ENCODE peak calls at places on chromosomes 3 and 15, in six cellular contexts. One of them, this sample, is unnamed.
A peak's percentile ranks its signal among the peaks of the same experiment; 100 is the strongest.

GRCh38 chr3:146498002-146498736 is 28.8 kb upstream of the PLSCR2 start:
- DNase-seq in A549: no peak
- DNase-seq in cardiac muscle cell: no peak
- DNase-seq in COR-L47: no peak
- DNase-seq in pancreas: no peak
- DNase-seq in NCI-H69: no peak
- DNase-seq in this sample: no peak

GRCh38 chr15:40105517-40106202 is 3.0 kb downstream of the BMF start:
- DNase-seq in A549: no peak
- DNase-seq in cardiac muscle cell: no peak
- DNase-seq in COR-L47: no peak
- DNase-seq in pancreas: no peak
- DNase-seq in NCI-H69: no peak
- DNase-seq in this sample: no peak

GRCh38 chr3:170128259-170128976 is 53.1 kb downstream of the PHC3 start:
- DNase-seq in A549: no peak
- DNase-seq in cardiac muscle cell: no peak
- DNase-seq in COR-L47: no peak
- DNase-seq in pancreas: no peak
- DNase-seq in NCI-H69: peak; percentile 96
- DNase-seq in this sample: no peak

GRCh38 chr15:58839485-58839884 is 68.4 kb downstream of the MINDY2 start:
- DNase-seq in A549: peak; percentile 33
- DNase-seq in cardiac muscle cell: peak; percentile 37
- DNase-seq in COR-L47: no peak
- DNase-seq in pancreas: no peak
- DNase-seq in NCI-H69: peak; percentile 22
- DNase-seq in this sample: no peak

GRCh38 chr3:51681453-51681852 is 10.4 kb downstream of the TEX264 start:
- DNase-seq in A549: no peak
- DNase-seq in cardiac muscle cell: peak; percentile 48
- DNase-seq in COR-L47: no peak
- DNase-seq in pancreas: no peak
- DNase-seq in NCI-H69: no peak
- DNase-seq in this sample: no peak

GRCh38 chr3:11014752-11015151 is 22.2 kb downstream of the SLC6A1 start:
- DNase-seq in A549: no peak
- DNase-seq in cardiac muscle cell: no peak
- DNase-seq in COR-L47: no peak
- DNase-seq in pancreas: no peak
- DNase-seq in NCI-H69: no peak
- DNase-seq in this sample: no peak

GRCh38 chr3:151282921-151283320 is 4.6 kb upstream of the P2RY14 start:
- DNase-seq in A549: peak; percentile 63
- DNase-seq in cardiac muscle cell: peak; percentile 79
- DNase-seq in COR-L47: peak; percentile 43
- DNase-seq in pancreas: no peak
- DNase-seq in NCI-H69: peak; percentile 51
- DNase-seq in this sample: peak; percentile 78

GRCh38 chr3:90069748-90070147 is 962.3 kb downstream of the EPHA3 start:
- DNase-seq in A549: no peak
- DNase-seq in cardiac muscle cell: no peak
- DNase-seq in COR-L47: no peak
- DNase-seq in pancreas: no peak
- DNase-seq in NCI-H69: no peak
- DNase-seq in this sample: no peak

GRCh38 chr3:64190517-64191515 is 34.5 kb downstream of the PRICKLE2 start:
- DNase-seq in A549: peak; percentile 57
- DNase-seq in cardiac muscle cell: peak; percentile 91
- DNase-seq in COR-L47: no peak
- DNase-seq in pancreas: no peak
- DNase-seq in NCI-H69: no peak
- DNase-seq in this sample: no peak

GRCh38 chr3:104763007-104763406 is 603.7 kb upstream of the ALCAM start:
- DNase-seq in A549: no peak
- DNase-seq in cardiac muscle cell: peak; percentile 80
- DNase-seq in COR-L47: no peak
- DNase-seq in pancreas: no peak
- DNase-seq in NCI-H69: no peak
- DNase-seq in this sample: peak; percentile 21

GRCh38 chr3:30685267-30685667 is 78.9 kb downstream of the TGFBR2 start:
- DNase-seq in A549: no peak
- DNase-seq in cardiac muscle cell: peak; percentile 49
- DNase-seq in COR-L47: no peak
- DNase-seq in pancreas: no peak
- DNase-seq in NCI-H69: no peak
- DNase-seq in this sample: no peak

GRCh38 chr3:55013145-55013544 is 85.3 kb upstream of the LRTM1 start:
- DNase-seq in A549: peak; percentile 15
- DNase-seq in cardiac muscle cell: peak; percentile 52
- DNase-seq in COR-L47: peak; percentile 59
- DNase-seq in pancreas: no peak
- DNase-seq in NCI-H69: peak; percentile 84
- DNase-seq in this sample: peak; percentile 33

GRCh38 chr3:70726096-70726745 is 413.8 kb upstream of the MDFIC2 start:
- DNase-seq in A549: no peak
- DNase-seq in cardiac muscle cell: no peak
- DNase-seq in COR-L47: no peak
- DNase-seq in pancreas: no peak
- DNase-seq in NCI-H69: no peak
- DNase-seq in this sample: peak; percentile 72

GRCh38 chr3:183493296-183494045 is 62.0 kb downstream of the KLHL6 start:
- DNase-seq in A549: no peak
- DNase-seq in cardiac muscle cell: no peak
- DNase-seq in COR-L47: no peak
- DNase-seq in pancreas: no peak
- DNase-seq in NCI-H69: no peak
- DNase-seq in this sample: no peak

GRCh38 chr3:183122257-183122932 is 23.1 kb upstream of the MCCC1 start:
- DNase-seq in A549: peak; percentile 34
- DNase-seq in cardiac muscle cell: peak; percentile 74
- DNase-seq in COR-L47: peak; percentile 38
- DNase-seq in pancreas: no peak
- DNase-seq in NCI-H69: peak; percentile 54
- DNase-seq in this sample: peak; percentile 65

GRCh38 chr3:42088803-42089520 is 2.2 kb upstream of the TRAK1 start:
- DNase-seq in A549: no peak
- DNase-seq in cardiac muscle cell: no peak
- DNase-seq in COR-L47: no peak
- DNase-seq in pancreas: no peak
- DNase-seq in NCI-H69: no peak
- DNase-seq in this sample: peak; percentile 78

GRCh38 chr3:41716391-41716910 is 245.5 kb downstream of the ULK4 start:
- DNase-seq in A549: no peak
- DNase-seq in cardiac muscle cell: peak; percentile 44
- DNase-seq in COR-L47: no peak
- DNase-seq in pancreas: no peak
- DNase-seq in NCI-H69: peak; percentile 2
- DNase-seq in this sample: peak; percentile 79

GRCh38 chr3:191003742-191004141 is 141.2 kb upstream of the GMNC start:
- DNase-seq in A549: no peak
- DNase-seq in cardiac muscle cell: no peak
- DNase-seq in COR-L47: no peak
- DNase-seq in pancreas: no peak
- DNase-seq in NCI-H69: no peak
- DNase-seq in this sample: no peak

GRCh38 chr3:171799501-171799900 is 10.8 kb downstream of the PLD1 start:
- DNase-seq in A549: no peak
- DNase-seq in cardiac muscle cell: no peak
- DNase-seq in COR-L47: no peak
- DNase-seq in pancreas: no peak
- DNase-seq in NCI-H69: no peak
- DNase-seq in this sample: no peak

GRCh38 chr15:69531302-69532027 is 78.8 kb downstream of the RPLP1 start:
- DNase-seq in A549: no peak
- DNase-seq in cardiac muscle cell: no peak
- DNase-seq in COR-L47: no peak
- DNase-seq in pancreas: no peak
- DNase-seq in NCI-H69: peak; percentile 40
- DNase-seq in this sample: no peak

GRCh38 chr15:27165590-27165989 is 194.6 kb downstream of the GABRG3 start:
- DNase-seq in A549: no peak
- DNase-seq in cardiac muscle cell: no peak
- DNase-seq in COR-L47: peak; percentile 13
- DNase-seq in pancreas: no peak
- DNase-seq in NCI-H69: peak; percentile 3
- DNase-seq in this sample: no peak

GRCh38 chr3:173502983-173503568 is 105.5 kb downstream of the NLGN1 start:
- DNase-seq in A549: no peak
- DNase-seq in cardiac muscle cell: peak; percentile 54
- DNase-seq in COR-L47: peak; percentile 73
- DNase-seq in pancreas: no peak
- DNase-seq in NCI-H69: peak; percentile 97
- DNase-seq in this sample: peak; percentile 41

GRCh38 chr3:155391583-155391982 is 98.1 kb upstream of the STRIT1 start:
- DNase-seq in A549: peak; percentile 20
- DNase-seq in cardiac muscle cell: peak; percentile 25
- DNase-seq in COR-L47: peak; percentile 16
- DNase-seq in pancreas: no peak
- DNase-seq in NCI-H69: peak; percentile 85
- DNase-seq in this sample: no peak

GRCh38 chr3:51897391-51897790 is 5.8 kb downstream of the IQCF1 start:
- DNase-seq in A549: no peak
- DNase-seq in cardiac muscle cell: no peak
- DNase-seq in COR-L47: no peak
- DNase-seq in pancreas: no peak
- DNase-seq in NCI-H69: no peak
- DNase-seq in this sample: no peak

GRCh38 chr15:49187537-49188245 is 17.6 kb downstream of the GALK2 start:
- DNase-seq in A549: peak; percentile 5
- DNase-seq in cardiac muscle cell: no peak
- DNase-seq in COR-L47: no peak
- DNase-seq in pancreas: peak; percentile 25
- DNase-seq in NCI-H69: no peak
- DNase-seq in this sample: no peak

GRCh38 chr15:43895586-43895985 is 68.8 kb downstream of the WDR76 start:
- DNase-seq in A549: no peak
- DNase-seq in cardiac muscle cell: no peak
- DNase-seq in COR-L47: no peak
- DNase-seq in pancreas: peak; percentile 48
- DNase-seq in NCI-H69: no peak
- DNase-seq in this sample: no peak

GRCh38 chr15:95826831-95827230 is 503.7 kb upstream of the NR2F2 start:
- DNase-seq in A549: no peak
- DNase-seq in cardiac muscle cell: no peak
- DNase-seq in COR-L47: peak; percentile 16
- DNase-seq in pancreas: no peak
- DNase-seq in NCI-H69: no peak
- DNase-seq in this sample: peak; percentile 64

GRCh38 chr3:127574880-127575878 is 15.4 kb downstream of the TPRA1 start:
- DNase-seq in A549: peak; percentile 89
- DNase-seq in cardiac muscle cell: peak; percentile 93
- DNase-seq in COR-L47: peak; percentile 75
- DNase-seq in pancreas: peak; percentile 75
- DNase-seq in NCI-H69: peak; percentile 73
- DNase-seq in this sample: peak; percentile 93

GRCh38 chr3:42653560-42654330 is at the start of gene ZBTB47:
- DNase-seq in A549: no peak
- DNase-seq in cardiac muscle cell: peak; percentile 64
- DNase-seq in COR-L47: no peak
- DNase-seq in pancreas: no peak
- DNase-seq in NCI-H69: peak; percentile 72
- DNase-seq in this sample: peak; percentile 66

GRCh38 chr3:149596136-149596770 is 61.6 kb downstream of the WWTR1 start:
- DNase-seq in A549: no peak
- DNase-seq in cardiac muscle cell: peak; percentile 55
- DNase-seq in COR-L47: no peak
- DNase-seq in pancreas: no peak
- DNase-seq in NCI-H69: no peak
- DNase-seq in this sample: no peak

GRCh38 chr3:11535207-11535960 is 108.3 kb downstream of the VGLL4 start:
- DNase-seq in A549: no peak
- DNase-seq in cardiac muscle cell: no peak
- DNase-seq in COR-L47: no peak
- DNase-seq in pancreas: no peak
- DNase-seq in NCI-H69: no peak
- DNase-seq in this sample: no peak

GRCh38 chr15:57784081-57784488 is 77.6 kb downstream of the POLR2M start:
- DNase-seq in A549: peak; percentile 4
- DNase-seq in cardiac muscle cell: peak; percentile 62
- DNase-seq in COR-L47: no peak
- DNase-seq in pancreas: no peak
- DNase-seq in NCI-H69: no peak
- DNase-seq in this sample: no peak

GRCh38 chr3:186821429-186822367 is 15.4 kb upstream of the RFC4 start:
- DNase-seq in A549: peak; percentile 56
- DNase-seq in cardiac muscle cell: peak; percentile 80
- DNase-seq in COR-L47: peak; percentile 78
- DNase-seq in pancreas: no peak
- DNase-seq in NCI-H69: peak; percentile 74
- DNase-seq in this sample: peak; percentile 80

GRCh38 chr15:61857169-61857829 is 202.9 kb downstream of the VPS13C start:
- DNase-seq in A549: no peak
- DNase-seq in cardiac muscle cell: peak; percentile 42
- DNase-seq in COR-L47: no peak
- DNase-seq in pancreas: no peak
- DNase-seq in NCI-H69: no peak
- DNase-seq in this sample: no peak

GRCh38 chr15:37007301-37007700 is 93.0 kb downstream of the MEIS2 start:
- DNase-seq in A549: no peak
- DNase-seq in cardiac muscle cell: no peak
- DNase-seq in COR-L47: no peak
- DNase-seq in pancreas: no peak
- DNase-seq in NCI-H69: peak; percentile 25
- DNase-seq in this sample: no peak

GRCh38 chr15:69643971-69644370 is 191.4 kb downstream of the RPLP1 start:
- DNase-seq in A549: no peak
- DNase-seq in cardiac muscle cell: no peak
- DNase-seq in COR-L47: no peak
- DNase-seq in pancreas: no peak
- DNase-seq in NCI-H69: no peak
- DNase-seq in this sample: no peak

GRCh38 chr3:77081240-77081661 is 41.4 kb downstream of the ROBO2 start:
- DNase-seq in A549: no peak
- DNase-seq in cardiac muscle cell: peak; percentile 18
- DNase-seq in COR-L47: peak; percentile 40
- DNase-seq in pancreas: peak; percentile 67
- DNase-seq in NCI-H69: peak; percentile 94
- DNase-seq in this sample: no peak

This sample was measured in left kidney.